ENCODE peak calls at places on chromosomes 16 and 17, in nine cellular contexts. E is K562, N is H1, O is esophagus muscularis mucosa, J is upper lobe of left lung, Z is SK-N-SH, P is transverse colon, M is sigmoid colon, F is suprapubic skin. I is an unnamed sample.

GRCh38 chr17:55068862-55069771 is 100.6 kb downstream of the STXBP4 start:
- DNase-seq in E (no peak), N (no peak), O (no peak), J (no peak), Z (no peak), P (no peak), M (no peak), F (no peak), I (no peak)

GRCh38 chr16:89575247-89576172 is at the start of gene CPNE7:
- DNase-seq in E (peak; percentile 79), N (peak; percentile 72), O (no peak), J (no peak), Z (peak; percentile 55), P (no peak), M (no peak), F (no peak), I (no peak)

GRCh38 chr16:75526032-75526790 is 9.7 kb downstream of the CHST5 start:
- DNase-seq in E (no peak), N (no peak), O (no peak), J (peak; percentile 10), Z (no peak), P (no peak), M (no peak), F (no peak), I (no peak)

GRCh38 chr17:9020824-9021157 is 519 bp upstream of the NTN1 start:
- DNase-seq in E (no peak), N (peak; percentile 58), O (no peak), J (no peak), Z (no peak), P (no peak), M (peak; percentile 65), F (no peak), I (no peak)

GRCh38 chr16:11689031-11689840 is 21.0 kb downstream of the SNN start:
- DNase-seq in E (no peak), N (no peak), O (no peak), J (no peak), Z (no peak), P (no peak), M (peak; percentile 48), F (no peak), I (no peak)

GRCh38 chr17:43021739-43022512 is at the start of gene VAT1:
- DNase-seq in E (peak; percentile 71), N (peak; percentile 89), O (no peak), J (peak; percentile 85), Z (peak; percentile 89), P (peak; percentile 87), M (peak; percentile 91), F (no peak), I (peak; percentile 82)

GRCh38 chr16:85990861-85991301 is 91.9 kb downstream of the IRF8 start:
- DNase-seq in E (no peak), N (no peak), O (no peak), J (no peak), Z (no peak), P (no peak), M (peak; percentile 52), F (no peak), I (no peak)

GRCh38 chr16:75256871-75257343 is 5.5 kb upstream of the BCAR1 start:
- DNase-seq in E (peak; percentile 61), N (no peak), O (no peak), J (peak; percentile 51), Z (peak; percentile 86), P (peak; percentile 46), M (peak; percentile 75), F (no peak), I (peak; percentile 32)

GRCh38 chr17:44970136-44970737 is 2.1 kb upstream of the C1QL1 start:
- DNase-seq in E (peak; percentile 35), N (peak; percentile 81), O (no peak), J (no peak), Z (peak; percentile 77), P (peak; percentile 39), M (peak; percentile 89), F (no peak), I (no peak)

GRCh38 chr17:55783684-55784245 is 32.9 kb downstream of the PCTP start:
- DNase-seq in E (no peak), N (no peak), O (peak; percentile 95), J (peak; percentile 35), Z (peak; percentile 38), P (peak; percentile 46), M (peak; percentile 88), F (peak; percentile 95), I (peak; percentile 35)

GRCh38 chr17:2191785-2192184 is 111.8 kb downstream of the SMG6 start:
- DNase-seq in E (no peak), N (no peak), O (no peak), J (no peak), Z (no peak), P (no peak), M (no peak), F (no peak), I (no peak)

GRCh38 chr17:75090871-75091854 is 3.4 kb downstream of the SLC16A5 start:
- DNase-seq in E (peak; percentile 49), N (no peak), O (no peak), J (peak; percentile 45), Z (peak; percentile 62), P (peak; percentile 75), M (no peak), F (no peak), I (peak; percentile 57)

GRCh38 chr17:75094871-75095399 is 7.2 kb downstream of the SLC16A5 start:
- DNase-seq in E (no peak), N (no peak), O (no peak), J (no peak), Z (peak; percentile 57), P (no peak), M (no peak), F (no peak), I (peak; percentile 47)

GRCh38 chr17:75096082-75096625 is 8.4 kb downstream of the SLC16A5 start:
- DNase-seq in E (peak; percentile 91), N (no peak), O (no peak), J (peak; percentile 95), Z (no peak), P (peak; percentile 88), M (no peak), F (no peak), I (peak; percentile 92)

GRCh38 chr17:75091855-75092327 is 4.1 kb downstream of the SLC16A5 start:
- DNase-seq in E (peak; percentile 70), N (no peak), O (no peak), J (no peak), Z (no peak), P (peak; percentile 78), M (no peak), F (no peak), I (peak; percentile 61)

GRCh38 chr17:75093543-75094158 is 5.9 kb downstream of the SLC16A5 start:
- DNase-seq in E (no peak), N (no peak), O (no peak), J (peak; percentile 44), Z (no peak), P (no peak), M (no peak), F (no peak), I (peak; percentile 33)
- TF ChIP-seq POLR2AphosphoS5 in E (no peak), N (no peak), O (no peak), J (no peak), Z (no peak), P (no peak), M (no peak), F (no peak), I (no peak)

GRCh38 chr16:22313876-22314470 is 16.8 kb downstream of the POLR3E start:
- DNase-seq in E (no peak), N (no peak), O (no peak), J (no peak), Z (no peak), P (no peak), M (no peak), F (peak; percentile 55), I (peak; percentile 16)
- TF ChIP-seq EP300 in E (no peak), N (no peak), O (no peak), J (no peak), Z (no peak), P (no peak), M (no peak), F (no peak), I (no peak)

GRCh38 chr17:35617505-35617904 is 30.4 kb downstream of the AP2B1 start:
- DNase-seq in E (no peak), N (no peak), O (no peak), J (no peak), Z (no peak), P (no peak), M (no peak), F (no peak), I (no peak)

GRCh38 chr17:35627417-35627816 is 40.3 kb downstream of the AP2B1 start:
- DNase-seq in E (no peak), N (no peak), O (no peak), J (no peak), Z (no peak), P (no peak), M (no peak), F (no peak), I (no peak)

GRCh38 chr17:35616506-35616905 is 29.4 kb downstream of the AP2B1 start:
- DNase-seq in E (no peak), N (no peak), O (no peak), J (no peak), Z (no peak), P (no peak), M (no peak), F (no peak), I (no peak)

GRCh38 chr17:35618628-35619027 is 31.5 kb downstream of the AP2B1 start:
- DNase-seq in E (no peak), N (no peak), O (no peak), J (no peak), Z (no peak), P (no peak), M (no peak), F (no peak), I (no peak)

DNA sequence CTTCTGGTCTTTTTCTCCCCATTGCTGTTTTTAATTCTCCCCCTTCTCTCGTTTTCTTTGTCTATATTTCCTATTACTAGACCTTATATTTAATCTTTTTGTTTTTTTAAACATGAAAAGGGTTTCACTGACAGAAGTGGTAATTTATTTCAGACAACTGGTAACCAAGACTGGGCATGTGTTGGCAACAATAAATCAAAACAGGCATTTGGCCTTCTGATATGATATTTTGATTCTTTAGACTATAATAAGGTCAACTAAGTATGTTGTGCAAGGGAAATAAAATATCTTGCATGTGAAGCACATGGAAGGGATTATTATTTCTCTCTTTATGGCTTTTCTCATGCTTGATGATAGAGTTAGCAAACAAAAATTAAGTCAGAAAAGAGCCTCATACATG is 34.6 kb downstream of the AP2B1 start:
- DNase-seq in E (no peak), N (no peak), O (no peak), J (no peak), Z (no peak), P (no peak), M (no peak), F (no peak), I (no peak)
- H3K36me3 ChIP-seq in E (peaks cover 91% of the 10 kb centered on the region), N (no peaks in the 10 kb centered on the region), O (peaks cover 28% of the 10 kb centered on the region), J (peaks cover 25% of the 10 kb centered on the region), Z (peaks cover 53% of the 10 kb centered on the region), P (peaks cover 6% of the 10 kb centered on the region), M (peaks cover 45% of the 10 kb centered on the region), F (peaks cover 22% of the 10 kb centered on the region), I (peaks cover 9% of the 10 kb centered on the region)

DNA sequence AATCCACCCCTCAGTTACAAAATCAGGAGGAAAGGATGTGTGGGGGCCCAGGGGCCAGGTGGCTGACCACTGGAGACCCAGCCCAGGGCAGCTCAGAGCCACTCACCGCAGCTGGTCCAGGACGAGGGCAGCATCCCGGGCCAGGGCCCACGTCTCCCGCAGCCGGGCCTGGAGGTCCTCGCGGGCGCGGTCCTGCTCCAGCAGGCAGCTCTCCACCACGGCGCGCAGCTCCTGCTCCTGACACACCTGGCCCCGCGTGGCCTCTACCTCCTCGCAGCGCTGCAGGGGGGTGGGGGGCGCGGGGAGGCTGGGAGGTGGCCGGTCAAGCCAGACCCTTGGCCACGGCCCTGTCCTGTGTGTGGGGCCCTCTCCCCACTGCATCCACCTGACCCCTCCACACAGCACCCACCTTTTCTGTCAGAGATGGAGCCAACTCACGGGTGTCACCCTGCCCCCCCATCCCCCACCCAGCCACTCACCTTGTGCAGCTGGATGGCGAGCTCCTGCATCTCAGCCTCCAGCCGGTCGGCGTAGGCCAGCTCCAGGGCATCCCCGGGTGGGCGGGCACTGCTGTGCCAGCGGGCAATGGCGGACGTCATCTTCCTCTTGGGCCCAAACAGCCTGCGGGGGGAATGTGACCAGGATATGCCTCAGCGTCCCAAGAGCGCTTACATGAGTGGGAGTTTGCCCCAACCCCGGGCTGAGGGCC is 5.1 kb downstream of the NUDT16L1 start:
- DNase-seq in E (no peak), N (no peak), O (no peak), J (no peak), Z (peak; percentile 32), P (no peak), M (no peak), F (no peak), I (no peak)
- TF ChIP-seq POLR2AphosphoS5 in E (no peak), N (peak; percentile 19), O (no peak), J (no peak), Z (no peak), P (no peak), M (no peak), F (no peak), I (no peak)